ENCODE peak calls at places on chromosomes 12 and 14, in four cellular contexts. One of them, this sample, is unnamed.

GRCh38 chr12:56034586-56035332 is 7.0 kb upstream of the RPS26 start:
- DNase-seq in omental fat pad: no peak
- DNase-seq in left lung: no peak
- DNase-seq in upper lobe of left lung: no peak
- DNase-seq in this sample: no peak

GRCh38 chr12:106304001-106304421 is 1.5 kb downstream of the TCP11L2 start:
- DNase-seq in left lung: no peak
- DNase-seq in omental fat pad: no peak
- DNase-seq in upper lobe of left lung: no peak
- DNase-seq in this sample: no peak

GRCh38 chr12:93140801-93141200 is 211.7 kb upstream of the EEA1 start:
- DNase-seq in upper lobe of left lung: no peak
- DNase-seq in omental fat pad: no peak
- DNase-seq in left lung: no peak
- DNase-seq in this sample: no peak

GRCh38 chr12:92363295-92364146 is 217.9 kb upstream of the BTG1 start:
- DNase-seq in omental fat pad: no peak
- DNase-seq in left lung: peak; percentile 45
- DNase-seq in upper lobe of left lung: peak; percentile 42
- DNase-seq in this sample: no peak

GRCh38 chr12:1881936-1882335 is 36.5 kb downstream of the CACNA2D4 start:
- DNase-seq in omental fat pad: no peak
- DNase-seq in left lung: no peak
- DNase-seq in upper lobe of left lung: no peak
- DNase-seq in this sample: no peak

GRCh38 chr14:45678163-45678562 is 425.2 kb upstream of the MIS18BP1 start:
- DNase-seq in upper lobe of left lung: no peak
- DNase-seq in left lung: no peak
- DNase-seq in omental fat pad: no peak
- DNase-seq in this sample: no peak

GRCh38 chr12:64125913-64126312 is 96.2 kb downstream of the KICS2 start:
- DNase-seq in upper lobe of left lung: no peak
- DNase-seq in omental fat pad: no peak
- DNase-seq in left lung: no peak
- DNase-seq in this sample: no peak

GRCh38 chr14:21521526-21521925 is 4.6 kb downstream of the SALL2 start:
- DNase-seq in upper lobe of left lung: no peak
- DNase-seq in left lung: no peak
- DNase-seq in omental fat pad: no peak
- DNase-seq in this sample: no peak

GRCh38 chr12:109244043-109244442 is 65.0 kb downstream of the FOXN4 start:
- DNase-seq in upper lobe of left lung: no peak
- DNase-seq in left lung: no peak
- DNase-seq in omental fat pad: no peak
- DNase-seq in this sample: no peak

GRCh38 chr14:70803321-70804110 is 5.8 kb downstream of the MAP3K9 start:
- DNase-seq in left lung: no peak
- DNase-seq in upper lobe of left lung: no peak
- DNase-seq in omental fat pad: no peak
- DNase-seq in this sample: no peak

GRCh38 chr12:98594050-98594853 is 766 bp downstream of the SLC25A3 start:
- DNase-seq in upper lobe of left lung: peak; percentile 50
- DNase-seq in omental fat pad: no peak
- DNase-seq in left lung: peak; percentile 52
- DNase-seq in this sample: no peak

GRCh38 chr14:79586401-79586800 is 624.9 kb downstream of the DIO2 start:
- DNase-seq in left lung: peak; percentile 58
- DNase-seq in omental fat pad: no peak
- DNase-seq in upper lobe of left lung: peak; percentile 62
- DNase-seq in this sample: no peak

GRCh38 chr12:28343687-28344086 is 153.4 kb downstream of the CCDC91 start:
- DNase-seq in left lung: no peak
- DNase-seq in upper lobe of left lung: no peak
- DNase-seq in omental fat pad: no peak
- DNase-seq in this sample: no peak
- TF ChIP-seq CTCF in left lung: no peak
- TF ChIP-seq CTCF in upper lobe of left lung: no peak
- TF ChIP-seq CTCF in omental fat pad: no peak
- TF ChIP-seq CTCF in this sample: no peak

GRCh38 chr14:93135399-93135798 is 19.7 kb upstream of the ITPK1 start:
- DNase-seq in omental fat pad: no peak
- DNase-seq in left lung: no peak
- DNase-seq in upper lobe of left lung: no peak
- DNase-seq in this sample: no peak

GRCh38 chr14:93142854-93143652 is 27.3 kb upstream of the ITPK1 start:
- DNase-seq in omental fat pad: no peak
- DNase-seq in left lung: no peak
- DNase-seq in upper lobe of left lung: no peak
- DNase-seq in this sample: no peak

GRCh38 chr14:93136009-93136408 is 20.3 kb upstream of the ITPK1 start:
- DNase-seq in left lung: no peak
- DNase-seq in upper lobe of left lung: no peak
- DNase-seq in omental fat pad: no peak
- DNase-seq in this sample: no peak

GRCh38 chr14:93133476-93133875 is 17.8 kb upstream of the ITPK1 start:
- DNase-seq in left lung: peak; percentile 39
- DNase-seq in omental fat pad: no peak
- DNase-seq in upper lobe of left lung: peak; percentile 56
- DNase-seq in this sample: no peak

GRCh38 chr14:93137864-93138263 is 22.1 kb upstream of the ITPK1 start:
- DNase-seq in omental fat pad: no peak
- DNase-seq in upper lobe of left lung: peak; percentile 82
- DNase-seq in left lung: peak; percentile 55
- DNase-seq in this sample: no peak
- TF ChIP-seq CTCF in omental fat pad: no peak
- TF ChIP-seq CTCF in upper lobe of left lung: peak; percentile 22
- TF ChIP-seq CTCF in left lung: no peak
- TF ChIP-seq CTCF in this sample: no peak

GRCh38 chr14:75084513-75084912 is 15.1 kb downstream of the ZC2HC1C start:
- DNase-seq in left lung: no peak
- DNase-seq in omental fat pad: no peak
- DNase-seq in upper lobe of left lung: no peak
- DNase-seq in this sample: no peak
- TF ChIP-seq CTCF in left lung: no peak
- TF ChIP-seq CTCF in omental fat pad: no peak
- TF ChIP-seq CTCF in upper lobe of left lung: peak; percentile 9
- TF ChIP-seq CTCF in this sample: no peak

GRCh38 chr12:54526800-54527630 is 22.4 kb upstream of the PDE1B start:
- DNase-seq in left lung: no peak
- DNase-seq in omental fat pad: no peak
- DNase-seq in upper lobe of left lung: no peak
- DNase-seq in this sample: peak; percentile 17
- TF ChIP-seq CTCF in left lung: peak; percentile 23
- TF ChIP-seq CTCF in omental fat pad: no peak
- TF ChIP-seq CTCF in upper lobe of left lung: peak; percentile 22
- TF ChIP-seq CTCF in this sample: peak; percentile 56

DNA sequence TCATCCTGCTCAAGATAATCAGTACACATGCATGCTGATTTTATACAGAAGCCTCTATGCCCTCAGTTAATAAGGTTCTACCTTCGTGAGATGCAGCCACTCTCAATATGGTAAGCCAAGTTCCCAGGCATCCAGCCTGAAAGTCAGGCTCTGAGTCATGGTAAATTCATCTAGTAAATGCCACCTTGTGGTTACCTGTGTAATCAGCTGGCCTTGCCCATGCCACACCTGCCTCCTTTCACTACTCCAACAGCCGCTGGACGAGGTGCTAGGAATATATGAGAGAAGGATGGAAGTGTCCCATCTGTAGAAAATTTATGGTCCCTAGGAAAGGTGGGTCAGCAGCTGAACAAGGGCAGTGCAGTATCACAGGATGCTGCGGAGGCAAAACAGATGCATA is 207.3 kb downstream of the SSPN start:
- DNase-seq in omental fat pad: no peak
- DNase-seq in left lung: peak; percentile 37
- DNase-seq in upper lobe of left lung: peak; percentile 31
- DNase-seq in this sample: no peak
- TF ChIP-seq CTCF in omental fat pad: no peak
- TF ChIP-seq CTCF in left lung: peak; percentile 25
- TF ChIP-seq CTCF in upper lobe of left lung: peak; percentile 41
- TF ChIP-seq CTCF in this sample: no peak

GRCh38 chr14:67557656-67558055 is 24.6 kb downstream of the PLEKHH1 start:
- DNase-seq in upper lobe of left lung: no peak
- DNase-seq in left lung: no peak
- DNase-seq in omental fat pad: no peak
- DNase-seq in this sample: no peak

GRCh38 chr14:67564236-67564635 is 31.1 kb downstream of the PLEKHH1 start:
- DNase-seq in upper lobe of left lung: no peak
- DNase-seq in omental fat pad: no peak
- DNase-seq in left lung: no peak
- DNase-seq in this sample: no peak

GRCh38 chr14:67559639-67560038 is 26.5 kb downstream of the PLEKHH1 start:
- DNase-seq in omental fat pad: no peak
- DNase-seq in upper lobe of left lung: no peak
- DNase-seq in left lung: no peak
- DNase-seq in this sample: no peak

GRCh38 chr14:67562776-67563150 is 29.7 kb downstream of the PLEKHH1 start:
- DNase-seq in omental fat pad: no peak
- DNase-seq in upper lobe of left lung: no peak
- DNase-seq in left lung: no peak
- DNase-seq in this sample: no peak

GRCh38 chr14:67562025-67562775 is 29.1 kb downstream of the PLEKHH1 start:
- DNase-seq in upper lobe of left lung: no peak
- DNase-seq in omental fat pad: no peak
- DNase-seq in left lung: no peak
- DNase-seq in this sample: no peak
- TF ChIP-seq CTCF in upper lobe of left lung: no peak
- TF ChIP-seq CTCF in omental fat pad: no peak
- TF ChIP-seq CTCF in left lung: no peak
- TF ChIP-seq CTCF in this sample: no peak

DNA sequence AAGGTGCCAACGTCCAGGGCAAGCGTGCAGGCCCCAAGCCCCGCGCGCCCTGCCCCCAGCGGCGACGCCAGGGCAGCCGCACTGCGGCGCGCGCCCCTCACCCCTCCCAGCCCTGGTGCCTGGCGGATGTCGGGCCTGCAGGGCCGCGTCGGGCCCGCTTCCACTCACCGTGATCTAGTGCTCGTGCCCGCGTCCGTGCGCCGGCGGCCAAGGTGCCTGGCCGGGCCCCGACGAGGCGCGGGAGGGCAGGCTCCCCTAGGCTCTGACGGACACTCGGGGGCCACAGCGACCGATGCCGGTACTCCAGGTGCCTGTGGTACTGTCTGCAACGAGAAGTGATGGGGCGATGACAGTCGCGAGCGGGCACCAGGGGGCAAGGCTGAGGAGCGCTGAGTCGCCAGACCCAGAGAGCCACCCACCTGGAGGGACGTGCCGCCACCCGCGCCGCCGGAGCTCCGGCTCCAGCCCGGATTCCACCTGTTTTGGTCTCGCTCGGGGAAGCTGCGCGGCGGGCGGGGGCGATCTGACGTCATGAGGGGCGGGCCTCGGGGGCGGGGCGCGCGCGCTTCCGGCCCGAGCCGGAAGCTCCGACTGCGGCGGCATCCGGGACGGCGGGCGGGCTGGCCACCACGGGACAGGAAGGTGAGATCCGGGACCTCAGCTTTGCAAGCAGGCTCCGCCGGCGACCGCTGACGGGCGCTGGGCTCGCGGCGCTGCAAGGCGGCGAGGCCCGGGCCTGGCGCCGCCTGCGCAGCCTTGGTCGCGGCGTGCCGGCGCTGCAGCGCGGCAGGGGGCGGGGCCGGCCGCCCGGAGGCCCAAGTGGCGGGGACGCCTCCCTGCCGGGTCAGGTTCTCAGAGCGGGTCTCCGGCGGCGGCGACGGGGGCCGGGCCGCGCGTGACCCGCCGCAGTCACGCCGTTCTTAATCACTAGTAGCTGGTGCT is at the start of the genes LYSET and MOAP1:
- DNase-seq in upper lobe of left lung: peak; percentile 88
- DNase-seq in left lung: peak; percentile 91
- DNase-seq in omental fat pad: peak; percentile 53
- DNase-seq in this sample: peak; percentile 87
- TF ChIP-seq CTCF in upper lobe of left lung: peak; percentile 70
- TF ChIP-seq CTCF in left lung: peak; percentile 27
- TF ChIP-seq CTCF in omental fat pad: no peak
- TF ChIP-seq CTCF in this sample: peak; percentile 23

GRCh38 chr14:97187916-97188315 is 390.7 kb downstream of the VRK1 start:
- DNase-seq in omental fat pad: no peak
- DNase-seq in left lung: no peak
- DNase-seq in upper lobe of left lung: no peak
- DNase-seq in this sample: no peak

GRCh38 chr14:97179573-97179972 is 382.4 kb downstream of the VRK1 start:
- DNase-seq in omental fat pad: no peak
- DNase-seq in upper lobe of left lung: no peak
- DNase-seq in left lung: no peak
- DNase-seq in this sample: no peak

GRCh38 chr14:97180304-97181200 is 383.4 kb downstream of the VRK1 start:
- DNase-seq in upper lobe of left lung: no peak
- DNase-seq in left lung: no peak
- DNase-seq in omental fat pad: no peak
- DNase-seq in this sample: no peak

GRCh38 chr14:97185186-97185585 is 388.0 kb downstream of the VRK1 start:
- DNase-seq in omental fat pad: no peak
- DNase-seq in left lung: no peak
- DNase-seq in upper lobe of left lung: no peak
- DNase-seq in this sample: no peak
- TF ChIP-seq CTCF in omental fat pad: no peak
- TF ChIP-seq CTCF in left lung: no peak
- TF ChIP-seq CTCF in upper lobe of left lung: no peak
- TF ChIP-seq CTCF in this sample: no peak

GRCh38 chr12:47812797-47813490 is 6.8 kb downstream of the HDAC7 start:
- DNase-seq in upper lobe of left lung: peak; percentile 96
- DNase-seq in left lung: peak; percentile 94
- DNase-seq in omental fat pad: peak; percentile 68
- DNase-seq in this sample: peak; percentile 82
- TF ChIP-seq CTCF in upper lobe of left lung: no peak
- TF ChIP-seq CTCF in left lung: peak; percentile 6
- TF ChIP-seq CTCF in omental fat pad: no peak
- TF ChIP-seq CTCF in this sample: no peak

DNA sequence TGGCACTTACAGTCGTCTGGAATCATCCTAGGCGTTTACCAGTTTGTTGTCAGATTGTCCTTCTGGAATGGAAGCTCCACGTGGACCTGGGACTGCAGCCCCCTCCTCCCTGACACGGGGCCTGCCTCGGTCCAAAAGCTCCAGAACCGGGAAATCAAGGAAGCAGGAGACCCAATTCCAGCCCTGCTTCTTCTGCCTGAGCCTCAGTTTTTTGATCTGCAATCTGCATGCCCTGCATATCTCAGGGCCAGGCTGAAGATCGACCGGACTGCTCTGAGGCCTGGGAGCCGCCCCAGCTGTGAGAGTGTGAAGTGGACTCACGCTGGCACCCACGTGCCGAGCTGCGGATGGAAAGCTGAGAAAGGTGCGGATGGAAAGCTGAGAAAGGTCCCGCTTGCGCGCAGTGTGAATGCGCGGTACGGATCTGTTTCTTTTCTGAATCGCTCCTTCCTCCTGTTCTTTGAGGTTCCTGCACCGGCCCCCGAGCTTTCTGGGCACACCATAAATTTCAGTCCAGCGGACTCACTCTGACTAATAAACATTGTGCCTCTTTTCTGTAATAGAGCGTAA is 98.5 kb downstream of the SETD3 start:
- DNase-seq in left lung: no peak
- DNase-seq in upper lobe of left lung: no peak
- DNase-seq in omental fat pad: no peak
- DNase-seq in this sample: no peak
- TF ChIP-seq CTCF in left lung: no peak
- TF ChIP-seq CTCF in upper lobe of left lung: no peak
- TF ChIP-seq CTCF in omental fat pad: no peak
- TF ChIP-seq CTCF in this sample: no peak